ENCODE peak calls at places on chromosomes 12 and 14, in four cellular contexts. One of them, this sample, is unnamed. For H3K4me1, the result is how much of the 10 kb centered on the place peaks cover.

GRCh38 chr12:92088802-92089201 is 56.8 kb downstream of the BTG1 start:
- DNase-seq in uterus: no peak
- DNase-seq in ovary: no peak
- DNase-seq in CD8-positive, alpha-beta T cell: no peak
- DNase-seq in this sample: no peak

GRCh38 chr12:79424109-79424721 is 266.5 kb downstream of the PAWR start:
- DNase-seq in uterus: no peak
- DNase-seq in ovary: no peak
- DNase-seq in CD8-positive, alpha-beta T cell: no peak
- DNase-seq in this sample: no peak

GRCh38 chr12:95789126-95790024 is 1.2 kb downstream of the NTN4 start:
- DNase-seq in uterus: peak
- DNase-seq in ovary: peak
- DNase-seq in CD8-positive, alpha-beta T cell: no peak
- DNase-seq in this sample: no peak

GRCh38 chr14:96284430-96284829 is 28.4 kb downstream of the BDKRB1 start:
- DNase-seq in uterus: no peak
- DNase-seq in ovary: no peak
- DNase-seq in CD8-positive, alpha-beta T cell: no peak
- DNase-seq in this sample: no peak

GRCh38 chr12:113237748-113238147 is 16.5 kb downstream of the TPCN1 start:
- DNase-seq in uterus: no peak
- DNase-seq in ovary: no peak
- DNase-seq in CD8-positive, alpha-beta T cell: no peak
- DNase-seq in this sample: no peak

GRCh38 chr14:104871656-104872468 is 6.8 kb downstream of the CEP170B start:
- DNase-seq in uterus: no peak
- DNase-seq in ovary: no peak
- DNase-seq in CD8-positive, alpha-beta T cell: no peak
- DNase-seq in this sample: no peak

GRCh38 chr12:54052745-54053624 is 650 bp upstream of the HOXC4 start:
- DNase-seq in uterus: no peak
- DNase-seq in ovary: peak
- DNase-seq in CD8-positive, alpha-beta T cell: no peak
- DNase-seq in this sample: no peak

GRCh38 chr14:87522575-87522974 is 470.4 kb downstream of the GALC start:
- DNase-seq in uterus: no peak
- DNase-seq in ovary: no peak
- DNase-seq in CD8-positive, alpha-beta T cell: no peak
- DNase-seq in this sample: peak

GRCh38 chr14:53137559-53137958 is 15.6 kb downstream of the DDHD1 start:
- DNase-seq in uterus: no peak
- DNase-seq in ovary: no peak
- DNase-seq in CD8-positive, alpha-beta T cell: no peak
- DNase-seq in this sample: no peak

GRCh38 chr12:47033081-47033480 is 46.3 kb upstream of the PCED1B start:
- DNase-seq in uterus: peak
- DNase-seq in ovary: peak
- DNase-seq in CD8-positive, alpha-beta T cell: no peak
- DNase-seq in this sample: no peak

GRCh38 chr12:45435945-45436710 is 220.2 kb downstream of the ANO6 start:
- DNase-seq in uterus: no peak
- DNase-seq in ovary: no peak
- DNase-seq in CD8-positive, alpha-beta T cell: no peak
- DNase-seq in this sample: no peak

GRCh38 chr14:76413962-76414665 is 38.2 kb downstream of the ESRRB start:
- DNase-seq in uterus: no peak
- DNase-seq in ovary: no peak
- DNase-seq in CD8-positive, alpha-beta T cell: no peak
- DNase-seq in this sample: no peak

GRCh38 chr12:59823535-59823934 is 227.7 kb downstream of the SLC16A7 start:
- DNase-seq in uterus: no peak
- DNase-seq in ovary: no peak
- DNase-seq in CD8-positive, alpha-beta T cell: no peak
- DNase-seq in this sample: no peak

DNA sequence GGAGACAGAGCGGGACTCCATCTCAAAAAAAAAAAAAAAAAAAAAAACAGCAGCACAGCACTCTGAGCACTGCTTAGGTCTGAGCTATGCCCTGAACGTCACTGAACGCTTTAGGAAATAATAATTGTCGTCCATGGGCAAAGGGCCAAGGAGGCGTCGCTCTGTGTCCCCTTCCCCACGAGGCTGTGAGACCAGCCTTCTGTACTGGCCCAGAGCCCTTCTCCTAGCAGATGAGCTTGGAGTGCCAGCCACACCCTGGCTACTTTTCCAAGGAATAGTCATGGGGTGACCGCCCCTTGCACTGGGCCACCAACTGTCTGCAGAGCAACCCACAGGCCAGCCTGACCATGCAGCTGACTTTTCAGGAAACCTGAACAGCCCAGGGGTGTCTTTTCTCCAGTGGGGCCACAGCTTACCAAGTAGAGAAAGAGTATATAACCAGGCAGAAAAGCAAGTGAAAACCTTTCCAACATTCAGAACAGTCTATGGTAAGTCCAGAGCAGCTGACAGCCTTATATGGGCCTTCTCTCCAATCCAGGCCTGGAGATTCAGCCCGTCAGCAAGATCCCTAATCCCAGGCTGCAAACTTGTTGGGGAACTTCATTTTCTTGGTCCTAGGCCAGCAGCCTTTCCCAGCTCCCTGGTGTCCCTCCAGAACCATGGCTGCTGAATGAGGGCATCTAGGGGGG is 28.5 kb downstream of the CD9 start:
- DNase-seq in uterus: no peak
- DNase-seq in ovary: no peak
- DNase-seq in CD8-positive, alpha-beta T cell: no peak
- DNase-seq in this sample: no peak
- H3K4me1 ChIP-seq in uterus: half or more
- H3K4me1 ChIP-seq in ovary: under half
- H3K4me1 ChIP-seq in CD8-positive, alpha-beta T cell: under half
- H3K4me1 ChIP-seq in this sample: under half

GRCh38 chr12:50195832-50196231 is 28.7 kb upstream of the CERS5 start:
- DNase-seq in uterus: no peak
- DNase-seq in ovary: no peak
- DNase-seq in CD8-positive, alpha-beta T cell: no peak
- DNase-seq in this sample: no peak

GRCh38 chr12:50196537-50196936 is 29.4 kb upstream of the CERS5 start:
- DNase-seq in uterus: no peak
- DNase-seq in ovary: no peak
- DNase-seq in CD8-positive, alpha-beta T cell: no peak
- DNase-seq in this sample: no peak

GRCh38 chr12:50200507-50201273 is 33.5 kb upstream of the CERS5 start:
- DNase-seq in uterus: no peak
- DNase-seq in ovary: no peak
- DNase-seq in CD8-positive, alpha-beta T cell: no peak
- DNase-seq in this sample: no peak

GRCh38 chr12:50197297-50197727 is 30.1 kb upstream of the CERS5 start:
- DNase-seq in uterus: no peak
- DNase-seq in ovary: no peak
- DNase-seq in CD8-positive, alpha-beta T cell: no peak
- DNase-seq in this sample: no peak

DNA sequence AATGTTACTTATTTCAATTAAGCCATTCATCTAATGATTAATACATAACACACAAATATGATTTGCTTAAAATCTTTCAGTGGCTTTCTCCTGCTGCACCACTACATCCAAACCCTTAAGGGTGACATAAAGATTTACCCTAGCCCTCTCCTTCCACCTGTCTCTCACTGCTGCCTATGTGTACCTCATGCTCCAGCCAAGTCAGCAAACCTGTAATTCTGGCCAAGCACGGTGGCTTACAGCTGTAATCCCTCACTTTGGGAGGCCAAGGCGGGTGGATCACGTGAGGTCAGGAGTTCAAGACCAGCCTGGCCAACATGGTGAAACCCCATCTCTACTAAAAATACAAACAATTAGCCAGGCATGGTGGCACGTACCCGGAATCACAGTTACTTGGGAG is 31.7 kb upstream of the CERS5 start:
- DNase-seq in uterus: no peak
- DNase-seq in ovary: no peak
- DNase-seq in CD8-positive, alpha-beta T cell: no peak
- DNase-seq in this sample: no peak
- H3K4me1 ChIP-seq in uterus: under half
- H3K4me1 ChIP-seq in ovary: under half
- H3K4me1 ChIP-seq in CD8-positive, alpha-beta T cell: under half
- H3K4me1 ChIP-seq in this sample: under half

DNA sequence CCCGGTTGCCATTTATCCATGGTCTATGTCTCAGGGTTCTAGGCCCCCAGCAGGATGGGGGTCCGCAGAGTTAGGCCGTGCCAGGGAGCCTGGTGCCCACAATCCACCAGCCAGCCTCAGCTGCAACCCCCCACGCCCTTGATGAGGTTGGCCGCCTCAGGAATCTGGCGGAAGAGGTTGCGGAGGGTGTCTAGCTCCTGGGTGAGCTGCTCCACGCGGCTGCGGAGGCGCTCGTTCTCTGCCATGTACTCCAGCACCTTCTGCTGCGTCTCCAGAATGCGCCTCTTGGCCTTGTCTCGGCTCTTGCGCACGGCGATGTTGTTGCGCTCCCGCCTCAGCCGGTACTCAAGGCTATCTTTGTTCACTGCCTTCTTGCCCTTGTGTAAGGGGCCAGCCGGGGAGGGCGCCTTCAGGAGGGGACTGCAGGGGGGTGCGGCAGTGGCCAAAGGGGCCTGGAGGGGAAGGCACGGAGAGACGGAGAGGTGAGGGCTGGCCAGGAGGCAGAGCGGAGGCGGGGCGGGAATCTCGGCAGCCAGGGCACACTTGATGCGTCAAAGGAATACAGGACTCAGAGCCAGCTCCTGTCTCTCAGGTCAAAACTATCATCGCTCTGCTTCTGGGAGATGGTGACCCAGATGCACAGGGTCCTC is 1.6 kb downstream of the CEBPE start:
- DNase-seq in uterus: no peak
- DNase-seq in ovary: no peak
- DNase-seq in CD8-positive, alpha-beta T cell: no peak
- DNase-seq in this sample: no peak
- H3K4me1 ChIP-seq in uterus: under half
- H3K4me1 ChIP-seq in ovary: under half
- H3K4me1 ChIP-seq in CD8-positive, alpha-beta T cell: half or more
- H3K4me1 ChIP-seq in this sample: under half

GRCh38 chr14:68932219-68932618 is 46.9 kb downstream of the ACTN1 start:
- DNase-seq in uterus: no peak
- DNase-seq in ovary: no peak
- DNase-seq in CD8-positive, alpha-beta T cell: no peak
- DNase-seq in this sample: no peak
- H3K4me1 ChIP-seq in uterus: under half
- H3K4me1 ChIP-seq in ovary: under half
- H3K4me1 ChIP-seq in CD8-positive, alpha-beta T cell: half or more
- H3K4me1 ChIP-seq in this sample: under half

GRCh38 chr14:101134851-101135486 is 231.4 kb upstream of the RTL1 start:
- DNase-seq in uterus: no peak
- DNase-seq in ovary: no peak
- DNase-seq in CD8-positive, alpha-beta T cell: peak
- DNase-seq in this sample: no peak

GRCh38 chr14:101132588-101132987 is 229.1 kb upstream of the RTL1 start:
- DNase-seq in uterus: no peak
- DNase-seq in ovary: no peak
- DNase-seq in CD8-positive, alpha-beta T cell: no peak
- DNase-seq in this sample: no peak

GRCh38 chr14:101133068-101133467 is 229.5 kb upstream of the RTL1 start:
- DNase-seq in uterus: no peak
- DNase-seq in ovary: no peak
- DNase-seq in CD8-positive, alpha-beta T cell: no peak
- DNase-seq in this sample: no peak

GRCh38 chr14:101135796-101136742 is 232.5 kb upstream of the RTL1 start:
- DNase-seq in uterus: no peak
- DNase-seq in ovary: no peak
- DNase-seq in CD8-positive, alpha-beta T cell: no peak
- DNase-seq in this sample: no peak

DNA sequence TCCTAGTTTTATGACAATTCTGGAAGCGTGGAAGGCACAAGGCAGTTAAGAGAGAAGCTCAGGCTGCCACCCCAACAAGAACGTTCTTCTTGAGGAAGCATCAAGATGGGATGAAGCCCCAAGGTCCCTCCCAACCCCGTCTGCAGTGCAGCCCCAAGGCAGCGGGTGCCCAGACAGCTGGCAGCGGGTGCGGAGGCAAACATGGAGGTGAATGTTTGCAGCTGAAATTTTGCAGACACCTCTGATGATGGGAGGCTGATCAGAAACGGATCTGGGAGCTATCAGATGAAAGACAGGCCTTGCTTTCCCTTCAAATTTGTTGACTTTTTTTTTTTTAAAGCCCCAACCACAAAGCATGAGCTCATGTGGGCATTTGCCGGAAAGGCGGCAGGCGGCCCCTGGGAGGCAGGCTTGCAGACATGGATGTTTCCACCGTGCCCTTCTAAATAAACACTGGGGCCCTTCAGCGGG is 230.7 kb upstream of the RTL1 start:
- DNase-seq in uterus: no peak
- DNase-seq in ovary: no peak
- DNase-seq in CD8-positive, alpha-beta T cell: no peak
- DNase-seq in this sample: no peak
- H3K4me1 ChIP-seq in uterus: under half
- H3K4me1 ChIP-seq in ovary: under half
- H3K4me1 ChIP-seq in CD8-positive, alpha-beta T cell: under half
- H3K4me1 ChIP-seq in this sample: under half

DNA sequence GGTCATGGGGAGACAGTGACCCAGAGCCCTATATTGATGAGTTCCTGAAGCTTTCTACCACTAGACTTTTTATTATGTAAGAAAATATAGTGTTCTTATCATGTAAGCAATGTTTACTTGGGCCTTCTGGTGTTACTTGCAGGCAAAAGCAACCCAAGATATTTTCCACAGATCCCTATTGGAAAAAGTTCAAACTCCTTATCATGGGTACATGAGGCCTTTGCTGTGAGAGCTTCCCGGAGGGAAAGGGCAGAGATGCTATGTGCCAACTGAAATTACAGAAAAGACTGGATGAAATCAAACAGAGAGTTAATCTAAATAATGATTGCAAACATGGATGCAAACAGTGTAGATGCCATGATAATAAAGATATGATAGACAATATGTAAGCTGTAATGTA is 361.5 kb downstream of the FUT8 start:
- DNase-seq in uterus: no peak
- DNase-seq in ovary: no peak
- DNase-seq in CD8-positive, alpha-beta T cell: no peak
- DNase-seq in this sample: no peak
- H3K4me1 ChIP-seq in uterus: under half
- H3K4me1 ChIP-seq in ovary: under half
- H3K4me1 ChIP-seq in CD8-positive, alpha-beta T cell: under half
- H3K4me1 ChIP-seq in this sample: under half

GRCh38 chr12:75894965-75895754 is 136.4 kb downstream of the PHLDA1 start:
- DNase-seq in uterus: no peak
- DNase-seq in ovary: no peak
- DNase-seq in CD8-positive, alpha-beta T cell: no peak
- DNase-seq in this sample: no peak

GRCh38 chr12:75905975-75906374 is 125.6 kb downstream of the PHLDA1 start:
- DNase-seq in uterus: no peak
- DNase-seq in ovary: no peak
- DNase-seq in CD8-positive, alpha-beta T cell: no peak
- DNase-seq in this sample: no peak

GRCh38 chr12:75900781-75901254 is 130.8 kb downstream of the PHLDA1 start:
- DNase-seq in uterus: no peak
- DNase-seq in ovary: no peak
- DNase-seq in CD8-positive, alpha-beta T cell: no peak
- DNase-seq in this sample: no peak
- H3K4me1 ChIP-seq in uterus: under half
- H3K4me1 ChIP-seq in ovary: under half
- H3K4me1 ChIP-seq in CD8-positive, alpha-beta T cell: under half
- H3K4me1 ChIP-seq in this sample: under half